ENCODE peak calls at places on chromosomes 3 and 15, in ten cellular contexts. E is suprapubic skin, D is stomach, H is breast epithelium, I is IMR-90, A is gastrocnemius medialis, K is right lobe of liver, N is ovary, P is heart left ventricle, C is transverse colon. V is an unnamed sample.
A peak's percentile ranks its signal among the peaks of the same experiment; 100 is the strongest.

GRCh38 chr3:171165499-171165921 is 139.0 kb upstream of the SLC2A2 start:
- DNase-seq in A (no peak), C (no peak), N (no peak), H (no peak), P (no peak), E (no peak), K (no peak), I (no peak), D (no peak), V (no peak)

GRCh38 chr3:178703268-178703975 is 167.2 kb downstream of the KCNMB2 start:
- DNase-seq in H (no peak), D (no peak), E (no peak), P (no peak), I (peak; percentile 97), N (no peak), K (no peak), C (no peak), A (no peak), V (no peak)

GRCh38 chr15:64574220-64574994 is 114.0 kb downstream of the ZNF609 start:
- DNase-seq in D (no peak), E (no peak), N (no peak), I (peak; percentile 75), C (no peak), A (no peak), K (no peak), H (no peak), P (no peak), V (no peak)

GRCh38 chr3:114649331-114649730 is 355.5 kb downstream of the TIGIT start:
- DNase-seq in D (no peak), N (no peak), I (peak; percentile 54), A (no peak), E (no peak), K (no peak), C (no peak), H (no peak), P (no peak), V (no peak)

GRCh38 chr3:63976166-63976861 is 47.0 kb downstream of the PSMD6 start:
- DNase-seq in E (no peak), H (no peak), K (no peak), I (peak; percentile 96), N (no peak), C (no peak), P (no peak), D (no peak), A (no peak), V (no peak)

GRCh38 chr3:178392553-178392952 is 143.7 kb upstream of the KCNMB2 start:
- DNase-seq in C (no peak), E (no peak), H (no peak), I (peak; percentile 52), K (no peak), N (no peak), A (no peak), P (no peak), D (no peak), V (no peak)

GRCh38 chr3:145094355-145094941 is 1066.5 kb downstream of the PLOD2 start:
- DNase-seq in K (no peak), D (no peak), P (no peak), C (no peak), H (no peak), A (no peak), I (peak; percentile 54), N (no peak), E (no peak), V (no peak)

GRCh38 chr3:56835626-56836025 is 33.9 kb upstream of the ARHGEF3 start:
- DNase-seq in P (no peak), E (no peak), K (no peak), N (no peak), D (no peak), A (no peak), H (no peak), C (no peak), I (peak; percentile 37), V (no peak)

GRCh38 chr3:172270767-172271166 is 177.5 kb downstream of the GHSR start:
- DNase-seq in D (no peak), C (no peak), H (no peak), P (no peak), A (no peak), N (no peak), I (no peak), K (no peak), E (no peak), V (no peak)

GRCh38 chr3:58414538-58415197 is 19.0 kb downstream of the PDHB start:
- DNase-seq in E (no peak), K (no peak), H (no peak), I (peak; percentile 67), P (peak; percentile 66), C (peak; percentile 31), A (no peak), N (peak; percentile 50), D (peak; percentile 40), V (peak; percentile 66)

GRCh38 chr3:47266709-47267489 is 15.7 kb downstream of the KIF9 start:
- DNase-seq in A (peak; percentile 67), K (peak; percentile 33), H (peak; percentile 60), E (no peak), P (peak; percentile 96), D (peak; percentile 69), N (peak; percentile 77), I (peak; percentile 96), C (peak; percentile 63), V (peak; percentile 16)

GRCh38 chr15:93088200-93088980 is 621 bp downstream of the RGMA start:
- DNase-seq in K (no peak), D (no peak), E (no peak), C (no peak), I (no peak), A (no peak), H (no peak), N (peak; percentile 47), P (peak; percentile 42), V (peak; percentile 14)

GRCh38 chr15:44659041-44659440 is 4.4 kb downstream of the SPG11 start:
- DNase-seq in D (no peak), P (no peak), E (no peak), H (no peak), A (no peak), K (no peak), C (no peak), N (no peak), I (no peak), V (no peak)

GRCh38 chr15:44666208-44667038 is 3.0 kb upstream of the SPG11 start:
- DNase-seq in P (no peak), I (no peak), K (no peak), H (no peak), C (no peak), A (no peak), D (no peak), E (no peak), N (no peak), V (no peak)

GRCh38 chr15:44662478-44663409 is 718 bp downstream of the SPG11 start:
- DNase-seq in I (peak; percentile 48), A (peak; percentile 19), H (peak; percentile 53), D (peak; percentile 81), P (peak; percentile 68), K (peak; percentile 82), C (peak; percentile 87), E (peak; percentile 90), N (peak; percentile 60), V (peak; percentile 87)

GRCh38 chr15:44667039-44667360 is 3.5 kb upstream of the SPG11 start:
- DNase-seq in H (no peak), N (no peak), D (no peak), E (no peak), A (no peak), C (no peak), I (no peak), K (no peak), P (no peak), V (no peak)

DNA sequence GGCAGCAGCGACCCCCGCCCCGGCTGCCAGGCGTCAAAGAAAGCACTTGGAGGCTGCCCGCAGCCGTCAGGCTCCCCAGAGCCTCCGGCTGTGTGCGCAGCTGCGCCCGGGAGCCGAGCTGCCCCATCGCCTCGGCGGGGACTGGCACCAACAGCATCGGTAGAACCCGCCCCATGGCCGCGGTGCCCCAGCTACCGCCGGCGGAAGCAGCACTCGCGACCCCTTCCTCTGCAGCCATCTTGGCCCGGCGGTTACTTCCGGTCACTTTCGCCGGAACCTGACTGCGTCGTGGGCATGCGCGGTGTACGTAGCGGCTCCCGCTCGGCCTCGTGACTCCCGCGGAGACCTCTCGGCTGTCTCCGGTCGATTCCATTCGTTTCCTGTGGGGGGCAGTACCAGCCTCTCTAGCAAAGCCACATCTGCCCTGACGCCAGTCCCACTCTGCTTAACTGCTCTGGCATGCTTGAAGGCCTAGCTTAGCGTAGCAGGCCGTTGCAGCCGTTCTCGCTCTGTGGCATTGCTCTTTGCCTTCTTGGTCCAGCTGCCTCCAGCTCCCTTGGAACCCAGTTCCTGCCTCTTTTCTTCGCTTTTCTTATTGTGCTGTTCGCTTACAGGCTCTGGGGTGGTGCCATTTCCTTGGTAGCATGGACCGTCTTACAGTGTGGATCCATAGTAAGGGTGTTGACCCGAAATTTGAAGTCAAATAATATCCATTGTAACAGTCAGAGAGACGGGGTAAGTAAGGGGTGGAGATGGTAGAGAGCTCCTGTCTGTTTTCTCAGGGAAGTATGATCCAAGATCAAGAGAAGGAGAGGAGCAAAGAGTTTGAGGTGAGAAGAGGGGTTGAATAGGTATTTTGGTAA is at the start of gene SPG11:
- DNase-seq in N (peak; percentile 96), A (peak; percentile 95), C (peak; percentile 99), H (peak; percentile 96), K (peak; percentile 96), I (peak; percentile 97), P (peak; percentile 99), E (peak; percentile 98), D (peak; percentile 99), V (peak; percentile 99)
- TF ChIP-seq POLR2A in N (peak; percentile 84), A (peak; percentile 96), C (peak; percentile 96), H (peak; percentile 92), K (peak; percentile 96), I (peak; percentile 83), P (peak; percentile 88), E (peak; percentile 93), D (peak; percentile 92), V (peak; percentile 93)

DNA sequence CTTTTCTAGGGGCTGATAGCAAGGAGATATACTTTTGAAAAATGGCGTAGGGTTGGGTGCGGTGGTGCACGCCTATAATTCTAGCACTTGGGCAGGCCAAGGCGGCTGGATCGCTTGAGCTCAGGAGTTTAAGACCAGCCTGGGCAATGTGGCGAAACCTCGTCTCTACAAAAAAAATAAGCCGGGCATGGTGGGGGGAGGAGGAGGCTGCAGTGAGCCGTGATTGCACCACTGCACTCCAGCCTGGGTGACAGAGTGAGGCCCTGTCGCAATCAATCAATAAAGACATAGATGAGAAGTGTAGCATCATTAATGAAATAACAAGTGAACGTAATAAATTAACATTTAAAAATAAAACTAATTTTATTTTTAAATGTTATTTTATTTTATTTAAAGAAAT is 134.6 kb downstream of the SLCO3A1 start:
- DNase-seq in I (no peak), A (no peak), N (no peak), E (no peak), D (no peak), P (no peak), K (peak; percentile 53), C (no peak), H (no peak), V (no peak)
- H3K27ac ChIP-seq in I (no peak overlapping the region), A (no peak overlapping the region), N (no peak overlapping the region), E (no peak overlapping the region), D (no peak overlapping the region), P (no peak overlapping the region), K (no peak overlapping the region), C (no peak overlapping the region), H (no peak overlapping the region), V (no peak overlapping the region)

GRCh38 chr3:123353227-123353851 is 95.6 kb downstream of the ADCY5 start:
- DNase-seq in E (no peak), H (no peak), N (no peak), C (no peak), A (no peak), K (no peak), P (no peak), I (no peak), D (no peak), V (no peak)
- H3K27me3 ChIP-seq in E (peaks cover 13% of the 10 kb centered on the region), H (no peaks in the 10 kb centered on the region), N (no peaks in the 10 kb centered on the region), C (no peaks in the 10 kb centered on the region), A (peaks cover 7% of the 10 kb centered on the region), K (no peaks in the 10 kb centered on the region), P (no peaks in the 10 kb centered on the region), I (peaks cover 51% of the 10 kb centered on the region), D (peaks cover 27% of the 10 kb centered on the region), V (no peaks in the 10 kb centered on the region)

GRCh38 chr3:194996746-194997145 is 274.2 kb downstream of the XXYLT1 start:
- DNase-seq in E (peak; percentile 63), K (no peak), A (no peak), P (no peak), C (no peak), D (no peak), N (no peak), I (no peak), H (no peak), V (no peak)
- TF ChIP-seq POLR2A in E (no peak), K (no peak), A (no peak), P (no peak), C (no peak), D (no peak), N (no peak), I (no peak), H (no peak), V (no peak)